ENCODE peak calls at places on chromosomes 13 and 19, in five cellular contexts. I is heart right ventricle, X is sigmoid colon, J is colonic mucosa, Z is fibroblast of lung. Y is an unnamed sample.

GRCh38 chr13:20553309-20553708 is 13.6 kb upstream of the IFT88 start:
- DNase-seq in X (no peak), I (no peak), J (no peak), Z (no peak), Y (no peak)

GRCh38 chr19:49573451-49573850 is 6.9 kb downstream of the NOSIP start:
- DNase-seq in X (no peak), J (no peak), Z (no peak), I (no peak), Y (no peak)

GRCh38 chr13:73259061-73259908 is 200.5 kb downstream of the KLF5 start:
- DNase-seq in I (no peak), X (peak; percentile 72), J (no peak), Z (peak; percentile 59), Y (no peak)

GRCh38 chr19:4755459-4755858 is 31.8 kb upstream of the DPP9 start:
- DNase-seq in J (no peak), Z (no peak), X (no peak), I (no peak), Y (no peak)

GRCh38 chr19:47776568-47776967 is 1.9 kb upstream of the SELENOW start:
- DNase-seq in Z (peak; percentile 31), X (no peak), I (no peak), J (peak; percentile 46), Y (no peak)

GRCh38 chr19:46371371-46371901 is 24.5 kb downstream of the PPP5C start:
- DNase-seq in J (no peak), X (peak; percentile 59), I (no peak), Z (peak; percentile 25), Y (peak; percentile 45)

GRCh38 chr19:42386974-42387707 is 3.0 kb downstream of the CNFN start:
- DNase-seq in J (peak; percentile 87), X (peak; percentile 74), Z (peak; percentile 40), I (peak; percentile 55), Y (peak; percentile 65)

GRCh38 chr13:41693434-41693833 is 236.1 kb downstream of the RGCC start:
- DNase-seq in I (no peak), Z (peak; percentile 39), X (no peak), J (no peak), Y (no peak)

GRCh38 chr13:60645552-60646138 is 248.6 kb downstream of the TDRD3 start:
- DNase-seq in J (no peak), Z (no peak), I (no peak), X (no peak), Y (no peak)

GRCh38 chr13:40589285-40590109 is 76.9 kb downstream of the FOXO1 start:
- DNase-seq in I (peak; percentile 70), Z (peak; percentile 77), J (no peak), X (peak; percentile 68), Y (peak; percentile 59)

GRCh38 chr13:28329395-28330158 is 165.4 kb downstream of the FLT1 start:
- DNase-seq in Z (peak; percentile 90), J (no peak), X (no peak), I (peak; percentile 43), Y (no peak)

GRCh38 chr13:92355213-92355612 is 871.4 kb upstream of the GPC6 start:
- DNase-seq in X (no peak), J (peak; percentile 27), I (no peak), Z (peak; percentile 46), Y (no peak)

GRCh38 chr19:46475976-46476375 is 4.6 kb upstream of the PNMA8A start:
- DNase-seq in I (no peak), X (no peak), J (no peak), Z (peak; percentile 60), Y (no peak)

DNA sequence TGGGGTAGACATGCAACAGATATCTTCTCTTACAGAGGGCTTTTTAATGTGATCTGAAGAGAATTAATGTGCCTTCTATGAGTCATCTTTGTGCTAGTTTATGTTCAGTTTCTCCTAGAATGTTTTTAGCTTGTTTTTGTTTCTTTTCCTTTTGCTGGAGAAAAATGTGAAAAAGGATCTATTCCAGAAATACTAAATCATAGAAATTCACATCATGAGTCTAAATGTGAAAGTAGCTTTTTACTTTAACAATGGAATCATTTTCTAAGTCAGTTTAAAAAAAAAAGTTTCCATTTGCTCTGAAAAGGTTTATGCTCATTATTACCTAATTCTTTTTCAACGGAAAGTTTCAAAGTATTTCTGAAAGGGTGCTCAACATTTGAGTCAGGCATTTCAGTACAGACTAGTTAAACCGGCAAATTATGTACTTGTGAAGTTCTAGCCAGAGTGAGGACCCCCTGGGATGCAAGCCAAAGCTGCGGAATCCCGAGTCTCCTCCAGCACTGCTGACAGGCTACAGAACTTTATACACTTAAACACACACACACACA is 72.9 kb downstream of the SPATA13 start:
- DNase-seq in I (no peak), Z (peak; percentile 76), X (no peak), J (no peak), Y (no peak)
- H3K4me3 ChIP-seq in I (no peak overlapping the region), Z (peak overlapping the region; percentile 49), X (no peak overlapping the region), J (no peak overlapping the region), Y (no peak overlapping the region)

GRCh38 chr19:29476528-29476927 is 49.3 kb upstream of the VSTM2B start:
- DNase-seq in J (no peak), I (no peak), Z (no peak), X (no peak), Y (no peak)

GRCh38 chr19:29480507-29480906 is 45.3 kb upstream of the VSTM2B start:
- DNase-seq in Z (no peak), J (no peak), I (no peak), X (no peak), Y (no peak)

GRCh38 chr19:29478578-29479565 is 46.9 kb upstream of the VSTM2B start:
- DNase-seq in J (no peak), I (no peak), X (no peak), Z (no peak), Y (peak; percentile 71)

GRCh38 chr19:29479941-29480340 is 45.9 kb upstream of the VSTM2B start:
- DNase-seq in Z (no peak), J (no peak), X (peak; percentile 35), I (no peak), Y (peak; percentile 40)

DNA sequence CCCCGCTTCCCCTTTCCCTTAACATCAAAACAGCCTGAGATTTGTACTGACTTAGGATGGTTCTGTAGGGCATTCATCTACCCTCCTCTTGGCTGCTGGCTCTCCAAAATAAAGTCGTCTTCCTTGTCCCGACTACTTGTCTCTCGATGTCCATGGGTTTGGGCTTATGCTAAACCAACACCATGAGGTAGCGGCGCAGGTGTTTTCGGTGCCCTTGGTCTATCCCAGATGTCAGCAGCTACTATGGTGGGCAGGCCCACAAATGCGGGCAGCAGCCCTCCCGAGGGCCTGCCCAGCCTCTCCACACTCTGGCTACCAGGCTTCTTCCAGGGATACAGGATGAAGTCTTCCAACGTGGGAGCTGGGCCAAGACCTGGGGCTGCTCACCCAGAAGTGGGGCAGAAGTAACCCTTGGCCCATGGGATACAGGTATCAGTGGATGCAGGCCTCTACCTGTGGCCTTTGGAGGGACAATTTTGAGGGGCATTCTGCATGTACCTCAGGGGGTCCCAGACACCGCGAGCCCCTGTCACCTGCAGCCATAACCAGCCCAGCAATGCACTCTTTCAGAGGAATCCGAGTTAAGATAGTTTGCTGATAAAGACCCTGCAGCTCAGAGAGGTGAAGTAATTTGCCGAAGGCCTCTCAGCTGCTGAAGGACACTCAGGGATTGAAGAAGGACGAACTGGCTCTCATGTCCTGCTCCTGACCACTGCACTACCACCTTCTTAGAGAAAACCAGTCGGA is 47.8 kb upstream of the VSTM2B start:
- DNase-seq in I (no peak), X (no peak), J (no peak), Z (no peak), Y (no peak)
- H3K27ac ChIP-seq in I (no peak overlapping the region), X (no peak overlapping the region), J (no peak overlapping the region), Z (no peak overlapping the region), Y (no peak overlapping the region)

DNA sequence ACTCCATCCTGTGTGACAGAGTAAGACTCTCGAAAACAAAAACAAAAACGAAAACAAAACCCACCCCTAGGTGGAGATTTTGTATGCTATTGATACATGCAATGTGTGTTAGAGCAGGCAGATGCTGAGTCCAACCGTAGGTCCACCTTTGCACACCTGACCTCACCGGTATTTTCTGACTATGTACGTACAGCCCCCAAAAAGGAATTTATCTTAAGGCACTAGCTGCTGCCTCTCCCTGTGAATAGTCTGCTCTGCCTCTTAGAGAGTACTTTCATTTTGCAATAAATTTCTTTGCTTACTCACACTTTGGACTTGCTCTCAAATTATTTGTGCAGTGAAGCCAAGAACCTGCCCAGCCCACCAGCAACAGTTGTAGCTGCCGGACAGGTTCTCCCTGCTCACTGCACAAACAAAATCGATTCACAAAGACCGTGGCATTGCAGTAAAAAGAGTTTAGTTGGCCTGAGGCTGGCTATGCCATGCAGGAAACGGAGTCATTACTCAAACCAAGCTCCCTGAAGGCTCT is 8.2 kb upstream of the ZNF77 start:
- DNase-seq in J (peak; percentile 83), X (no peak), I (no peak), Z (peak; percentile 19), Y (peak; percentile 66)
- H3K4me3 ChIP-seq in J (peak overlapping the region; percentile 12), X (peak overlapping the region; percentile 8), I (no peak overlapping the region), Z (peak overlapping the region; percentile 25), Y (peak overlapping the region; percentile 2)

GRCh38 chr19:7393934-7394508 is 45.3 kb downstream of the ARHGEF18 start:
- DNase-seq in I (no peak), X (no peak), Z (no peak), J (no peak), Y (no peak)
- H3K27ac ChIP-seq in I (no peak overlapping the region), X (peak overlapping the region; percentile 78), Z (no peak overlapping the region), J (no peak overlapping the region), Y (no peak overlapping the region)

GRCh38 chr13:50228527-50228926 is 213.3 kb downstream of the KCNRG start:
- DNase-seq in I (no peak), X (no peak), Z (no peak), J (no peak), Y (no peak)

GRCh38 chr13:50227356-50227755 is 212.1 kb downstream of the KCNRG start:
- DNase-seq in I (no peak), Z (no peak), X (no peak), J (no peak), Y (no peak)

GRCh38 chr13:50226515-50227147 is 211.4 kb downstream of the KCNRG start:
- DNase-seq in X (no peak), J (no peak), I (no peak), Z (no peak), Y (no peak)

GRCh38 chr13:50230365-50230978 is 215.2 kb downstream of the KCNRG start:
- DNase-seq in I (no peak), J (no peak), Z (peak; percentile 53), X (no peak), Y (no peak)

GRCh38 chr13:50229935-50230334 is 214.7 kb downstream of the KCNRG start:
- DNase-seq in X (no peak), Z (no peak), J (no peak), I (no peak), Y (no peak)
- H3K4me3 ChIP-seq in X (no peak overlapping the region), Z (no peak overlapping the region), J (no peak overlapping the region), I (no peak overlapping the region), Y (no peak overlapping the region)

GRCh38 chr19:33247441-33247819 is 21.8 kb upstream of the SLC7A10 start:
- DNase-seq in J (no peak), I (no peak), Z (no peak), X (no peak), Y (no peak)

GRCh38 chr19:33248104-33248503 is 22.5 kb upstream of the SLC7A10 start:
- DNase-seq in J (no peak), Z (no peak), I (no peak), X (no peak), Y (no peak)

GRCh38 chr19:33249740-33250366 is 24.2 kb upstream of the SLC7A10 start:
- DNase-seq in Z (no peak), J (no peak), X (no peak), I (no peak), Y (no peak)

GRCh38 chr19:33248954-33249613 is 23.4 kb upstream of the SLC7A10 start:
- DNase-seq in X (no peak), Z (no peak), I (no peak), J (no peak), Y (peak; percentile 73)

GRCh38 chr19:33248553-33248953 is 22.9 kb upstream of the SLC7A10 start:
- DNase-seq in X (no peak), Z (no peak), J (no peak), I (no peak), Y (no peak)
- H3K27ac ChIP-seq in X (no peak overlapping the region), Z (no peak overlapping the region), J (no peak overlapping the region), I (no peak overlapping the region), Y (no peak overlapping the region)

GRCh38 chr19:9531933-9532332 is 6.5 kb downstream of the ZNF426 start:
- DNase-seq in I (no peak), X (no peak), J (no peak), Z (peak; percentile 37), Y (no peak)
- H3K4me3 ChIP-seq in I (no peak overlapping the region), X (no peak overlapping the region), J (no peak overlapping the region), Z (no peak overlapping the region), Y (no peak overlapping the region)